ENCODE peak calls at places on chromosomes 2 and 18, in five cellular contexts. V is skeletal muscle cell, U is mesendoderm, S is hepatocyte, B is WERI-Rb-1. P is an unnamed sample.

GRCh38 chr2:12493031-12493513 is 223.7 kb upstream of the TRIB2 start:
- DNase-seq in V (no peak), U (peak), S (peak), B (no peak), P (no peak)

GRCh38 chr2:86704482-86704971 is 15.6 kb upstream of the RMND5A start:
- DNase-seq in V (peak), U (peak), S (peak), B (no peak), P (no peak)

GRCh38 chr2:181907005-181907549 is 15.5 kb downstream of the ITPRID2 start:
- DNase-seq in V (no peak), U (no peak), S (no peak), B (no peak), P (no peak)

GRCh38 chr2:205474746-205475145 is 207.6 kb upstream of the NRP2 start:
- DNase-seq in V (no peak), U (no peak), S (no peak), B (no peak), P (no peak)

GRCh38 chr18:55054591-55054990 is 95.3 kb upstream of the CCDC68 start:
- DNase-seq in V (no peak), U (no peak), S (no peak), B (no peak), P (no peak)

GRCh38 chr2:7812231-7812995 is 869.4 kb upstream of the ID2 start:
- DNase-seq in V (no peak), U (no peak), S (no peak), B (no peak), P (no peak)

GRCh38 chr18:7141287-7141686 is 23.7 kb upstream of the LAMA1 start:
- DNase-seq in V (no peak), U (no peak), S (no peak), B (no peak), P (no peak)

GRCh38 chr2:214837466-214837865 is 28.0 kb upstream of the BARD1 start:
- DNase-seq in V (no peak), U (no peak), S (no peak), B (no peak), P (peak)

GRCh38 chr18:27120246-27120645 is 64.9 kb downstream of the CHST9 start:
- DNase-seq in V (no peak), U (no peak), S (no peak), B (no peak), P (no peak)

GRCh38 chr18:59293317-59293716 is 20.1 kb upstream of the RAX start:
- DNase-seq in V (no peak), U (no peak), S (no peak), B (no peak), P (no peak)

GRCh38 chr2:234462218-234462992 is 34.5 kb downstream of the ARL4C start:
- DNase-seq in V (no peak), U (no peak), S (no peak), B (no peak), P (no peak)

GRCh38 chr2:225765845-225766244 is 366.3 kb downstream of the NYAP2 start:
- DNase-seq in V (no peak), U (no peak), S (no peak), B (no peak), P (no peak)

GRCh38 chr2:65061146-65061909 is 5.1 kb downstream of the CEP68 start:
- DNase-seq in V (no peak), U (no peak), S (no peak), B (peak), P (peak)

GRCh38 chr2:126975671-126976655 is 77.3 kb downstream of the TEX51 start:
- DNase-seq in V (no peak), U (peak), S (no peak), B (no peak), P (peak)

GRCh38 chr2:126978333-126978732 is 79.6 kb downstream of the TEX51 start:
- DNase-seq in V (no peak), U (no peak), S (no peak), B (no peak), P (no peak)

GRCh38 chr2:126979604-126980003 is 80.9 kb downstream of the TEX51 start:
- DNase-seq in V (no peak), U (no peak), S (no peak), B (no peak), P (no peak)

GRCh38 chr2:126979039-126979438 is 80.3 kb downstream of the TEX51 start:
- DNase-seq in V (no peak), U (no peak), S (no peak), B (no peak), P (no peak)

GRCh38 chr2:126976721-126977328 is 78.1 kb downstream of the TEX51 start:
- DNase-seq in V (no peak), U (no peak), S (no peak), B (no peak), P (peak)
- H3K4me3 ChIP-seq in V (no peak), U (no peak), S (no peak), B (no peak), P (no peak)

GRCh38 chr2:236172866-236173733 is 4.9 kb upstream of the GBX2 start:
- DNase-seq in V (no peak), U (no peak), S (no peak), B (no peak), P (peak)

GRCh38 chr2:236170678-236171212 is 2.6 kb upstream of the GBX2 start:
- DNase-seq in V (no peak), U (peak), S (no peak), B (no peak), P (no peak)

GRCh38 chr2:236172238-236172865 is 4.2 kb upstream of the GBX2 start:
- DNase-seq in V (no peak), U (no peak), S (no peak), B (no peak), P (peak)

GRCh38 chr2:236169741-236170654 is 1.8 kb upstream of the GBX2 start:
- DNase-seq in V (no peak), U (no peak), S (no peak), B (no peak), P (peak)

GRCh38 chr2:236171213-236172201 is 3.3 kb upstream of the GBX2 start:
- DNase-seq in V (no peak), U (peak), S (no peak), B (no peak), P (peak)
- H3K4me3 ChIP-seq in V (no peak), U (no peak), S (no peak), B (no peak), P (peak)

DNA sequence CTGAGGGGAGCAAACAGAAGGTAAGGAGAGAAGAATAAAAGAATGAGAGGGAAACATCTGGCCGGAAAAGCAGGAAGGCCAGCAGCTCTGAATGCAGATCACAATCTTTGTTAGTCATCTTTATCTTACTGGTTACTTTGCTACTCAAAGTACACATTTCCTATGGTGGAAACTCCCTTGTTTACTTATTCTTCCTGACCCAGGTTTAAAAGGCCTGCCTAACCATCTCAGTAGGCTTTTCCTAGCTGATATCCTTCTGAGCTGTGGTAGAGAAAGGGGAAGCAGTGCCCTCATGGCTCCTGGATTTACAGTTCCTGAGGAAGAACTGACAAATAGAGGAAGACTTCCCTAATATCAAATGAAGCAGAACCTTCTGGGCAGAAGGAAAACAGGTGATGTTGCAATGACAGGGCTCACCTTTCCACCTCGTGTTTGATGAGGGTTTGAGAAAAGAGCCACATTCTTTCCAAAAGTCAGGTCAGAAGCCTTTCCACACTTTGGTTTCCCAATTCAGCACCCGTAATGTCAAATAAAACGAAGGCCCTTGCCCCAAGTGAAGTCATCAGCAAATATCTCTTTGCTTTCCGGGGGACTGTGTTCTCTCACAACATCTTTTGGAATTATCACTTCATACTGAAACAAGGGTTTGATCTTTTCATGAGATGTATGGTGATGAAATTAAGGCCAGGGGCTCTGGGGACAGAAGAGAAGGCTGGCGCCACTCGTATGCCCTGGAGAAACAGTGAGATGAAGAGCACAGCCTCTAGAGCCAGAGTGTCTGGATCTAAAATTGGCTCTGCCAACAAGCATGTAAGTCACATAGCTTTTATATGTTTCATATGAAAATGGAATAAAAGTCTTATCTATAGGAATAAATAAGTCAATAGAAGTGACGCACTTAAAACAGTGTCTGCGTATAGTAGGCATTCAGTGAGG is 26.7 kb upstream of the APOB start:
- DNase-seq in V (no peak), U (no peak), S (peak), B (no peak), P (no peak)
- H3K4me3 ChIP-seq in V (no peak), U (no peak), S (no peak), B (no peak), P (no peak)

GRCh38 chr2:11131166-11131920 is 23.9 kb upstream of the SLC66A3 start:
- DNase-seq in V (no peak), U (no peak), S (no peak), B (no peak), P (no peak)

GRCh38 chr2:11133936-11134320 is 21.3 kb upstream of the SLC66A3 start:
- DNase-seq in V (no peak), U (no peak), S (no peak), B (no peak), P (peak)

GRCh38 chr2:11133238-11133935 is 21.9 kb upstream of the SLC66A3 start:
- DNase-seq in V (no peak), U (peak), S (no peak), B (peak), P (peak)

GRCh38 chr2:11134349-11134748 is 20.9 kb upstream of the SLC66A3 start:
- DNase-seq in V (no peak), U (no peak), S (no peak), B (no peak), P (no peak)

DNA sequence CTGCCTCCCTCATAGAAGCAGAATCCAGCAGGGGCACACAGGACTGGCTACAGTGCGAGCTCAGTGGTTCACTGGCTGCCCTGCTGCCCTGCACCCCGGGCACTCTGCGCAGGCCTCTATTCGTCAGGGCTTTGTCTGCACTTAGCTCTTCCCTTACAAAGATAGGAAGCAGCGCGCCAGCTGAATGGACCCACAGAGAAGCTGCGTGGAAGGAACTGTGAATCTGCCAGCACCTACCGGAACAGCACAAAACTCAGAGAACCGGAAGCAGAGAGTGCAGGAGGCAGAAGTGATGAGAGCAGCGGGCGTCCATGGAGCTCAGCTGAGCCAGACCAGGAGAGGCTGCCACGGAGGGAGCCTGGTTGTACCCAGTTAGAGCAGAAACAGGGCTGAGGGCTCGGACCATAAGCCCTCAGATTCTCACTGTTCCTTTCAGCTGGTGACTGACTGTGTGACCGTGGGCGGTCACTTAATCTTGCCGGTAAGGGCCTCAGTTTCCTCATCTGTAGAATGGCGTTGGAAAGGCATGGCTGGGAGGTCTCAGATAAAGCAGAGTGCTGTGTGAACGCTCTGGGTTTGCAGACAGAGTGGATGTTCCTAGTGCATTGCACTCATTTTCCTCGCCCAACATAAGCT is 23.1 kb upstream of the SLC66A3 start:
- DNase-seq in V (no peak), U (no peak), S (no peak), B (no peak), P (no peak)
- H3K4me3 ChIP-seq in V (no peak), U (no peak), S (no peak), B (no peak), P (no peak)

GRCh38 chr2:132642415-132642814 is 27.6 kb downstream of the LYPD1 start:
- DNase-seq in V (no peak), U (peak), S (no peak), B (no peak), P (no peak)

GRCh38 chr2:132646805-132647115 is 23.2 kb downstream of the LYPD1 start:
- DNase-seq in V (no peak), U (no peak), S (no peak), B (no peak), P (no peak)

GRCh38 chr2:132641819-132642218 is 28.2 kb downstream of the LYPD1 start:
- DNase-seq in V (no peak), U (no peak), S (no peak), B (no peak), P (no peak)

GRCh38 chr2:132645943-132646804 is 23.8 kb downstream of the LYPD1 start:
- DNase-seq in V (no peak), U (peak), S (no peak), B (no peak), P (peak)

GRCh38 chr2:132645176-132645575 is 24.8 kb downstream of the LYPD1 start:
- DNase-seq in V (no peak), U (no peak), S (no peak), B (peak), P (no peak)
- H3K4me3 ChIP-seq in V (peak), U (no peak), S (no peak), B (peak), P (no peak)

DNA sequence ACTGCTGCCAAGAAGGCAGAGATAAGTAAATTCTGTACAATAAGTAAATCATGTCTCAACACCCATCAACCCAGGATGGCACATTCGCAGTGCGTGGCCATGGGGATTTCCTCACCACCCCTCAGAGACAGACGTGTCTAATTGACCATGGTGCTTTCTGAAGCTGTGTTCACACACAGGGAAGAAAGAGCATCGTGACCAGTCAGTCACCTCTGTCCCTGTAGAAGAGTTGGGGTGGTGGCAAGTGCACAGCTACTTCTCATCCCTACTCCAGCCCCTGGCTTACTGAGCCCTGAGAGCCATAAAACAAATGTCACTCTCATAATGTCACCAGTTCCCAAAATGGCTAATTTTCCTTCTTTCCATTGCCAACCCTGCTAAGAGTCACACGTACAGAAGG is 31.3 kb upstream of the MLPH start:
- DNase-seq in V (no peak), U (no peak), S (no peak), B (no peak), P (no peak)
- H3K4me3 ChIP-seq in V (no peak), U (no peak), S (no peak), B (no peak), P (no peak)

DNA sequence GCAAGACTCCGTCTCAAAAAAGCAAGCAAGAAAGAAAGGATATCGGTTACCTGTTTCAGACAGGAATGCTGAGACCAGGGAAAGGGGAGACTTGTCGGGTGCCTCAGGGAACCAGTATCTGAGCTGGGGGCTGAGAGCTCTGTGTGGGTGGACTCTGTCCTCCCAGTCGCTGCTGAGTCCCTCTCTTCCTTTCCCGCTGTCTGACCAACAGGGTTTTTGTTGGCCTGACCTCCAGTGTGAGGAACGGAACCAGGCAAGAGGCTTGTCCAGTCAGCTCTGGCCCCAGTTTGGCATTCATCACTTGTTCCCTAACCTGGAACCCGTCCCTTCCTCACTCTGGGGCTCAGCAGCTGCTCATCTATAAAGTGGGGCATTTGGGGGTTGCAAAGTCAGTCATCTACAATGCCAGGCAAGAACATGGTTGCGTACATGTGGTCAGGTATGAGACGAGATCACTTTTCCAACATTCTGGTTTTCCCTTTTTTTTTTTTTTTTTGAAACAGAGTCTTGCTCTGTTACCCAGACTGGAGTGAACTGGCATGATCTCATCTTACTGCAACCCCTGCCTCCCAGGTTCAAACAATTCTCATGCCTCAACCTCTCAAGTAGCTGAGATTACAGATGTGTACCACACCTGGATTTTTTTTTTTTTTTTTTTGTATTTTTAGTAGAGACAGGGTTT is 116.4 kb downstream of the PLB1 start:
- DNase-seq in V (no peak), U (no peak), S (no peak), B (no peak), P (no peak)
- H3K4me3 ChIP-seq in V (no peak), U (no peak), S (no peak), B (no peak), P (no peak)

DNA sequence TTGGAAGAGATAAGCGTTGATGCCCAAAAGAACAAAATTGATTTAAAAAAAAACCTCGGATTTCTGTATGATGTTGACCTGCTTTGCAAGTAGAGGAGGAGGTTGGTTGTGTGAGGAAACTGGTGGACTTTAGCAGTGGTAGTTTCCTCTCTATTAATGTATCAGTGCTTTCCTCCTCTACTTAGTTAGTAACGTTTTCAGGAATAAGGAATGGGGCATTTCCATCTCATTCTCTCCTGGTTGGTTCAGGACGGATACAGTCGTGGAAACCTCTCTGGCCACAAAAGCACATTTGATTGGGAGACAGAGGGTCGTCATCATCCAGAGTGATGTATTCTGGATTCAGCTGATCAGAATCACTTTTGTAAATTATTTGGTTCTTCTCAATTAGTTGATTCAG is 1.5 kb downstream of the FHOD3 start:
- DNase-seq in V (no peak), U (no peak), S (no peak), B (no peak), P (no peak)
- H3K4me3 ChIP-seq in V (no peak), U (no peak), S (no peak), B (no peak), P (no peak)

DNA sequence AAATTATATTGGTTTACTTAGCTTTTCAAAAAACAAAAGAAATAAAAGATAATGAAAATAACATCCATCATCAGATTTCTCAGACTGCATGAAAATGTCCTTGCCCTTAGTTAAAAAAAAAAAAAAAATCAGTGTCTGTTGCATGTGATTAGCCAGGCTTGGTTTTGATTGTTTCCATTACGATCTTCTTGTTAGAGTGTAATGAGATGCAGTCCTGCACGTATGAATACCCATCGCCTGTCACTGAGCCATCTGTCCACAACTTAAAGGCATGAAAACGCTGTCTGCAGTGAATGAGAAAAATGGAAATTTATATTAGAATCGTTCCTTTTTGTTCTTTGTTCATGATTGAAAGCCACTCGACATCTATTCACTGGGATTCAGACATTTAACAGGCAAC is 521.6 kb upstream of the SPHKAP start:
- DNase-seq in V (no peak), U (no peak), S (no peak), B (no peak), P (no peak)
- H3K4me3 ChIP-seq in V (no peak), U (no peak), S (no peak), B (no peak), P (no peak)

DNA sequence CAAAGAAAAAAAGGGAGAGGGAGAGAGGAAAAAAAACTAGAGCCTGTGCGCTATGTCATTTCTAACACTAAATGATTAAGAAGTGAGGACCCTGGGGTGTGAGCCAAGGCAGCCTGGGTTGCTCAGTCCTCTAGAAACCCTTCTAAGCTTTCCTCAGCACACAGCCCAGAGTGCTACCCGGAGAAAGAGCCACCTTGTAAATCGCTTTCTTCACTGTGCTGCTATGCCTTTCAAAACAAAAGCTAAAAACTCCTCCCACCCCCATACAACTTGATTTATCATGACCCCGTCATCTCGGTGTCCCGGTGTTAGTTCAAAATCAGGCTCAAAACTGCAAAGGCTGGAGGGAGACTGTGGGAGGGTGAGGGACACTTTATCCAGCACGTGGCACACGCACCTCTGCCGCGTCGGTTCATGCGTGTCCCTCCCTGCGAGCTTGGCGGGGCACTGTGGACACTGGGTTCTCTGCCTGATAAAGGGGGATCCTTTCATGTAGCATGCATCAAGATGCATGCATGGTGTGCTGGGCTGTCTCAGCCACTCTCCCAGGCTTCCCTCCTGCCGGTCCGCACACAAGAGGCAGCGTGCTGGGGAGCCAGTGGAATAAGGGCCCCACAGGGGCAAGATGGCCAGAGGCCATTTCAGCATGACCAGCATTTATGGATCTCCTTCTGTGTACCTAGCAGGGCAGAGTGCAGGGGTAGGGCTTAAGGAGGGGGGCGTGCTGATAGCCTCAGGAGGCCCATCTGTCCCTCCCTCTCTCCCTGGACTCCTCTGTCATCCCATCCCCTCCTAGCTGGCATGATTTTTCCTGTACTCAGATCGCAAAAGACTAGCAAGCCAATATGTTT is 170.4 kb downstream of the SMAD7 start:
- DNase-seq in V (no peak), U (no peak), S (peak), B (no peak), P (no peak)
- H3K4me3 ChIP-seq in V (no peak), U (no peak), S (no peak), B (no peak), P (no peak)

P was measured in H7.